ENCODE peak calls at places on chromosomes 11 and 22, in four cellular contexts. X is thyroid gland, N is SK-N-SH, W is tibial nerve. S is an unnamed sample.
A peak's percentile ranks its signal among the peaks of the same experiment; 100 is the strongest.

GRCh38 chr11:128532571-128533091 is 54.7 kb downstream of the ETS1 start:
- DNase-seq in X (no peak), W (no peak), N (no peak), S (no peak)

GRCh38 chr11:79113099-79113498 is 327.7 kb downstream of the TENM4 start:
- DNase-seq in X (no peak), N (no peak), W (no peak), S (no peak)

GRCh38 chr11:91792779-91793262 is 431.8 kb upstream of the FAT3 start:
- DNase-seq in W (no peak), N (no peak), X (no peak), S (no peak)

GRCh38 chr11:96143016-96143670 is 199.9 kb downstream of the MAML2 start:
- DNase-seq in W (no peak), X (no peak), N (no peak), S (no peak)

GRCh38 chr11:35166369-35167360 is 27.7 kb downstream of the CD44 start:
- DNase-seq in X (no peak), W (no peak), N (no peak), S (peak; percentile 92)

GRCh38 chr11:45405916-45406670 is 120.0 kb upstream of the SYT13 start:
- DNase-seq in X (no peak), W (no peak), N (no peak), S (no peak)

GRCh38 chr11:105167244-105167643 is 27.7 kb upstream of the CARD18 start:
- DNase-seq in X (no peak), N (no peak), W (no peak), S (no peak)

GRCh38 chr22:37165066-37165465 is 15.3 kb upstream of the IL2RB start:
- DNase-seq in W (no peak), X (no peak), N (no peak), S (no peak)

GRCh38 chr11:71341596-71341995 is 89.2 kb upstream of the SHANK2 start:
- DNase-seq in W (no peak), X (no peak), N (no peak), S (no peak)

GRCh38 chr11:118078972-118079411 is 2.1 kb downstream of the TMPRSS4 start:
- DNase-seq in W (no peak), X (no peak), N (no peak), S (no peak)

GRCh38 chr11:47668665-47669064 is 26.3 kb upstream of the MTCH2 start:
- DNase-seq in X (no peak), W (no peak), N (no peak), S (no peak)

GRCh38 chr22:35894937-35895708 is 133.5 kb downstream of the RBFOX2 start:
- DNase-seq in W (peak; percentile 46), N (peak; percentile 29), X (peak; percentile 64), S (peak; percentile 71)

GRCh38 chr11:2820976-2821375 is 64.6 kb downstream of the CDKN1C start:
- DNase-seq in W (no peak), N (no peak), X (no peak), S (no peak)

DNA sequence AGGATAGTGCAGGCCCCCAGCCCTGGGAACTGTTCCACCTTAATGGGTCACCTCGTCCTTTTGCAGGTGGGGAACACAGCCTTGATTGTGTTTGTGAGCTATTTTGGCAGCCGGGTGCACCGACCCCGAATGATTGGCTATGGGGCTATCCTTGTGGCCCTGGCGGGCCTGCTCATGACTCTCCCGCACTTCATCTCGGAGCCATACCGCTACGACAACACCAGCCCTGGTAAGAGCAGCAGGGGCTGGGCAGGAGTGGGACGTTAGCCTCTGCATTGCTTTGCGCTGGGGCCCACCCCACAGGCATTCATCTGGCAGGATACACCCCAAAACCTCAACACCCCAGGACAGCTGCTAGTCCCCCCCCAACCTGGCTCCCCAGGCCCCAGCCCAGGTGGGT is 14.8 kb downstream of the SLCO2B1 start:
- DNase-seq in X (no peak), W (no peak), N (no peak), S (no peak)
- H3K27ac ChIP-seq in X (no peak overlapping the region), W (no peak overlapping the region), N (no peak overlapping the region), S (no peak overlapping the region)

DNA sequence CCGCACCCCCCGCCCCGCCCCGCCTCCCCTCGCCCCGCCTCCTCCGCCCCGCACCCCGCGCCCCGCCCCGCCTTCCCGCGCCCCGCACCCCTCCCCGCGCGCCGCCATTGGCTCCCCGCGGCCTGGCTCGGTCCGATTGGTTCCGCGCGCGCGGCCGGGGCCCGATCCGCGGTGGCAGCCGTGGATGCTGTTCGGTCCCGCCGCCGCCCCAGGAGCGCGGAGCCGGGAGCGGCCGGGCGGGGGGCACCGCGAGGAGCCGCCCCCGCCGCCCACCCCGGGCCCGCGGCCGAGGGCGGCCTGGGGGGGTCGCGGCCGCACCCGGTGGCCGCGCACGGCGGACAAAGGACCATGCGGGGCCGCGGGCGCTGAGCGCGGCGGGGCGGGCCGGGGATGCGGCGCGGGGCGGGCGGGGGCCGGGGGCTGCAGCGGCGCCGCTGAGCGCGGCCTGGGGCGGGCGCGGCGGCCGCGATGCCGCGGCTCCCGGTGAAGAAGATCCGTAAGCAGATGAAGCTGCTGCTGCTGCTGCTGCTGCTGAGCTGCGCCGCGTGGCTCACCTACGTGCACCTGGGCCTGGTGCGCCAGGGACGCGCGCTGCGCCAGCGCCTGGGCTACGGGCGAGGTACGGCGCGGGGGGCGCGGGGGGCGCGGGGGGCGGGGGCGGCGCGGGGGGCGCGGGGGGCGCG is at the start of gene B4GALNT4:
- DNase-seq in W (no peak), N (peak; percentile 99), X (peak; percentile 15), S (no peak)
- H3K4me3 ChIP-seq in W (peak within 1 kb of the TSS; percentile 14), N (peak within 1 kb of the TSS; percentile 63), X (no peak within 1 kb of the TSS), S (peak within 1 kb of the TSS; percentile 43)

GRCh38 chr11:29628584-29628983 is 388.2 kb downstream of the KCNA4 start:
- DNase-seq in X (no peak), N (no peak), W (no peak), S (no peak)

GRCh38 chr11:29627541-29627940 is 389.3 kb downstream of the KCNA4 start:
- DNase-seq in W (no peak), N (no peak), X (no peak), S (no peak)

GRCh38 chr11:29623144-29623722 is 393.6 kb downstream of the KCNA4 start:
- DNase-seq in X (no peak), W (no peak), N (no peak), S (no peak)
- H3K4me1 ChIP-seq in X (no peaks in the 10 kb centered on the region), W (no peaks in the 10 kb centered on the region), N (no peaks in the 10 kb centered on the region), S (no peaks in the 10 kb centered on the region)

GRCh38 chr11:88355887-88356286 is 18.4 kb upstream of the CTSC start:
- DNase-seq in N (no peak), W (no peak), X (no peak), S (no peak)

GRCh38 chr11:88354909-88355308 is 17.4 kb upstream of the CTSC start:
- DNase-seq in N (no peak), X (no peak), W (no peak), S (no peak)

GRCh38 chr11:88358040-88358431 is 20.5 kb upstream of the CTSC start:
- DNase-seq in N (no peak), W (no peak), X (no peak), S (no peak)

GRCh38 chr11:88359529-88359928 is 22.0 kb upstream of the CTSC start:
- DNase-seq in W (no peak), X (no peak), N (no peak), S (no peak)

GRCh38 chr11:88357323-88358039 is 19.9 kb upstream of the CTSC start:
- DNase-seq in N (no peak), X (no peak), W (no peak), S (no peak)
- H3K27ac ChIP-seq in N (no peak overlapping the region), X (no peak overlapping the region), W (no peak overlapping the region), S (no peak overlapping the region)

S was measured in ascending aorta.